ENCODE peak calls at places on chromosome 6, in four cellular contexts. R is HepG2, X is transverse colon, F is brain microvascular endothelial cell. H is an unnamed sample.

GRCh38 chr6:92352130-92352529 is 1067.2 kb downstream of the EPHA7 start:
- DNase-seq in R (no peak), X (no peak), F (no peak), H (no peak)

GRCh38 chr6:21163110-21163837 is 430.3 kb upstream of the SOX4 start:
- DNase-seq in R (no peak), X (no peak), F (peak), H (no peak)

GRCh38 chr6:53513056-53513455 is 31.8 kb downstream of the GCLC start:
- DNase-seq in R (no peak), X (no peak), F (no peak), H (no peak)

GRCh38 chr6:73579851-73580246 is 59.0 kb upstream of the EEF1A1 start:
- DNase-seq in R (peak), X (no peak), F (peak), H (no peak)

GRCh38 chr6:33616913-33617312 is 4.2 kb upstream of the ITPR3 start:
- DNase-seq in R (no peak), X (no peak), F (peak), H (no peak)

GRCh38 chr6:116111552-116112528 is 11.2 kb downstream of the NT5DC1 start:
- DNase-seq in R (peak), X (peak), F (peak), H (no peak)

GRCh38 chr6:13113956-13114593 is 214.3 kb downstream of the TBC1D7 start:
- DNase-seq in R (no peak), X (no peak), F (no peak), H (no peak)

GRCh38 chr6:156618600-156619205 is 158.5 kb upstream of the ARID1B start:
- DNase-seq in R (no peak), X (no peak), F (no peak), H (no peak)

GRCh38 chr6:69789573-69789972 is 7.2 kb downstream of the LMBRD1 start:
- DNase-seq in R (no peak), X (no peak), F (no peak), H (no peak)

GRCh38 chr6:138977242-138977641 is 10.8 kb downstream of the REPS1 start:
- DNase-seq in R (no peak), X (no peak), F (no peak), H (no peak)

GRCh38 chr6:149075616-149076354 is 241.7 kb upstream of the TAB2 start:
- DNase-seq in R (no peak), X (no peak), F (no peak), H (no peak)

GRCh38 chr6:52227495-52227894 is 16.8 kb downstream of the IL17F start:
- DNase-seq in R (no peak), X (no peak), F (no peak), H (peak)

GRCh38 chr6:53299331-53299835 is 49.4 kb downstream of the ELOVL5 start:
- DNase-seq in R (no peak), X (no peak), F (no peak), H (no peak)

GRCh38 chr6:165557674-165558073 is 105.4 kb downstream of the PDE10A start:
- DNase-seq in R (no peak), X (no peak), F (peak), H (no peak)

GRCh38 chr6:89950879-89951391 is 56.7 kb downstream of the GJA10 start:
- DNase-seq in R (no peak), X (no peak), F (no peak), H (no peak)

GRCh38 chr6:80988892-80989291 is 763.6 kb downstream of the TENT5A start:
- DNase-seq in R (no peak), X (no peak), F (no peak), H (no peak)

GRCh38 chr6:160253242-160253641 is 5.4 kb downstream of the SLC22A2 start:
- DNase-seq in R (no peak), X (no peak), F (no peak), H (no peak)

GRCh38 chr6:166584046-166584679 is 2.3 kb downstream of the RAMACL start:
- DNase-seq in R (no peak), X (no peak), F (no peak), H (no peak)

GRCh38 chr6:142874676-142875075 is 70.3 kb downstream of the HIVEP2 start:
- DNase-seq in R (peak), X (no peak), F (no peak), H (no peak)

GRCh38 chr6:119124079-119124824 is 45.8 kb upstream of the FAM184A start:
- DNase-seq in R (no peak), X (no peak), F (no peak), H (no peak)

GRCh38 chr6:2839982-2840793 is 1.5 kb downstream of the SERPINB1 start:
- DNase-seq in R (no peak), X (no peak), F (no peak), H (no peak)

GRCh38 chr6:14026831-14027539 is 90.6 kb upstream of the CD83 start:
- DNase-seq in R (no peak), X (no peak), F (no peak), H (no peak)

GRCh38 chr6:39843305-39844020 is 51.3 kb downstream of the DAAM2 start:
- DNase-seq in R (no peak), X (no peak), F (peak), H (no peak)

GRCh38 chr6:17869010-17869752 is 118.3 kb downstream of the KIF13A start:
- DNase-seq in R (no peak), X (no peak), F (no peak), H (no peak)

GRCh38 chr6:126797981-126798380 is 320.5 kb upstream of the RSPO3 start:
- DNase-seq in R (no peak), X (no peak), F (no peak), H (no peak)

GRCh38 chr6:16543491-16543890 is 217.8 kb downstream of the ATXN1 start:
- DNase-seq in R (no peak), X (no peak), F (no peak), H (no peak)

GRCh38 chr6:40671338-40672050 is 84.3 kb upstream of the LRFN2 start:
- DNase-seq in R (peak), X (peak), F (no peak), H (no peak)

GRCh38 chr6:2033544-2033943 is 211.9 kb downstream of the GMDS start:
- DNase-seq in R (no peak), X (no peak), F (no peak), H (no peak)

GRCh38 chr6:70310063-70310694 is 7.3 kb upstream of the COL9A1 start:
- DNase-seq in R (peak), X (no peak), F (peak), H (no peak)

GRCh38 chr6:38715016-38715809 is at the start of gene DNAH8:
- DNase-seq in R (no peak), X (no peak), F (no peak), H (peak)

GRCh38 chr6:107658920-107659879 is 164.9 kb downstream of the SCML4 start:
- DNase-seq in R (peak), X (no peak), F (no peak), H (no peak)

GRCh38 chr6:38187688-38188590 is 368.4 kb downstream of the ZFAND3 start:
- DNase-seq in R (no peak), X (no peak), F (no peak), H (no peak)

GRCh38 chr6:12232339-12232738 is 57.8 kb upstream of the EDN1 start:
- DNase-seq in R (no peak), X (no peak), F (peak), H (peak)

GRCh38 chr6:150499882-150500312 is 99.8 kb upstream of the PLEKHG1 start:
- DNase-seq in R (no peak), X (no peak), F (no peak), H (no peak)

GRCh38 chr6:139429559-139430150 is 55.2 kb upstream of the CITED2 start:
- DNase-seq in R (no peak), X (no peak), F (no peak), H (no peak)

GRCh38 chr6:33785766-33786165 is 3.2 kb downstream of the LEMD2 start:
- DNase-seq in R (no peak), X (no peak), F (no peak), H (no peak)

GRCh38 chr6:4727236-4727635 is 49.0 kb upstream of the CDYL start:
- DNase-seq in R (no peak), X (no peak), F (no peak), H (no peak)
- TF ChIP-seq CTCF in R (no peak), X (no peak), F (no peak), H (no peak)

DNA sequence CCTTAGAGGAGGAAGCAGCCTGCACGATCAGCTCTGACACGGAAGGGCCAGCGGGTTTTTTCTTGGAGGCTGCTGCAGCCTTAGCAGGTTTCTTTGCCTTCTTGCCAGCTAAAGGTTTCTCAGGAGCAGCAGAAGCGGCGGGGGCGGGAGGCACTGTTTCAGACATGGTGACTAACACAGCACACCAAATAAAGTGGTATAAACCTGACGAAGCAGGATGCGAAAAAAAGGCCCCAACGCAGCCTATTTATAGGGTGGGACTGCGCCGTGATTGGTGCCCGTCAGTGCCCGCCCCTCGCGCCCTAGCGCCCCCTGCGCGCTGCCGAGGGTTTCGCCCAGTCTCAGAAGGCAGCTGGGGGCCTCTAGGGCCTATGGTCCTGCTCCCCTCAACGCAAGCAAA is 55.0 kb downstream of the TRIM38 start:
- DNase-seq in R (no peak), X (peak), F (peak), H (peak)
- TF ChIP-seq CTCF in R (no peak), X (no peak), F (peak), H (peak)

DNA sequence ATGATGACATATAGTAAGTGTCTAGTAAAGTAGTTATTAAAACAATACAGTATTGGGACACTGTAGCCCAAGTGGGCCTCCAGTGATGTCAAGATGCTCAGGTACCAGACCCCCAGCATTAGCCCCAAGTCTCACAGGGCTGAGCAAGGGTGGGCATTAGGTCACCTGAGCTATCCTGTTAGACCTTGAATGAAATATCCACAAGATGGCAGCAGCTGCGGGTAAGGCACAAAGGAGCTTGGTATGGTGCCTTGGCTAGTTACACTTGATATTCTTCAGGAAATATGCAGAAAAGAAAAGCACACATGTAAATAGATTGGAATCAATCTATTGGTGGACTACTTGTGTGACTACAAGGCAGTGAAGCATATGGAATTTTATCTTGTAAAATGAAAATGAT is 701.8 kb upstream of the ADGRB3 start:
- DNase-seq in R (no peak), X (no peak), F (no peak), H (no peak)
- TF ChIP-seq CTCF in R (no peak), X (no peak), F (peak), H (peak)

GRCh38 chr6:106085984-106086832 is at the start of gene PRDM1:
- DNase-seq in R (no peak), X (peak), F (no peak), H (peak)
- TF ChIP-seq CTCF in R (peak), X (peak), F (no peak), H (peak)

GRCh38 chr6:43856005-43856765 is 86.2 kb downstream of the VEGFA start:
- DNase-seq in R (peak), X (peak), F (peak), H (no peak)
- TF ChIP-seq CTCF in R (peak), X (peak), F (peak), H (peak)

H was measured in GM13977.